ENCODE peak calls at places on chromosomes 13 and 19, in eight cellular contexts. D, X, J, B, P, V, I and Z are unnamed samples. For H3K4me1, the result is how much of the 10 kb centered on the place peaks cover.

GRCh38 chr13:42525035-42525504 is 48.9 kb upstream of the TNFSF11 start:
- DNase-seq in D (no peak), X (no peak), J (peak), B (peak), P (no peak), V (no peak), I (no peak), Z (no peak)

GRCh38 chr19:30001794-30002193 is 59.8 kb downstream of the URI1 start:
- DNase-seq in D (no peak), X (no peak), J (peak), B (no peak), P (no peak), V (no peak), I (no peak), Z (no peak)

GRCh38 chr19:32351807-32352630 is 6.6 kb downstream of the ZNF507 start:
- DNase-seq in D (no peak), X (no peak), J (no peak), B (peak), P (no peak), V (no peak), I (no peak), Z (no peak)

GRCh38 chr13:114130708-114131580 is 1.5 kb downstream of the RASA3 start:
- DNase-seq in D (peak), X (no peak), J (peak), B (peak), P (peak), V (no peak), I (peak), Z (no peak)

GRCh38 chr19:17243854-17244617 is 1.7 kb downstream of the NR2F6 start:
- DNase-seq in D (no peak), X (no peak), J (peak), B (peak), P (peak), V (no peak), I (peak), Z (peak)

GRCh38 chr19:35495107-35496064 is 5.1 kb upstream of the KRTDAP start:
- DNase-seq in D (peak), X (peak), J (peak), B (peak), P (peak), V (no peak), I (peak), Z (peak)

GRCh38 chr13:51873419-51873818 is 11.7 kb downstream of the CCDC70 start:
- DNase-seq in D (no peak), X (no peak), J (no peak), B (no peak), P (no peak), V (no peak), I (no peak), Z (no peak)

GRCh38 chr13:101691326-101691725 is 238.9 kb downstream of the ITGBL1 start:
- DNase-seq in D (no peak), X (no peak), J (no peak), B (peak), P (no peak), V (no peak), I (no peak), Z (no peak)

GRCh38 chr13:97275265-97275664 is 53.1 kb downstream of the MBNL2 start:
- DNase-seq in D (no peak), X (no peak), J (peak), B (peak), P (no peak), V (no peak), I (no peak), Z (no peak)

GRCh38 chr19:10226376-10227214 is 4.5 kb downstream of the S1PR2 start:
- DNase-seq in D (no peak), X (no peak), J (no peak), B (peak), P (peak), V (no peak), I (peak), Z (peak)

GRCh38 chr19:48596679-48597465 is 9.7 kb upstream of the SPACA4 start:
- DNase-seq in D (no peak), X (no peak), J (no peak), B (no peak), P (no peak), V (no peak), I (no peak), Z (no peak)
- H3K4me3 ChIP-seq in D (no peak), X (no peak), J (no peak), B (no peak), P (no peak), V (no peak), I (no peak), Z (no peak)

DNA sequence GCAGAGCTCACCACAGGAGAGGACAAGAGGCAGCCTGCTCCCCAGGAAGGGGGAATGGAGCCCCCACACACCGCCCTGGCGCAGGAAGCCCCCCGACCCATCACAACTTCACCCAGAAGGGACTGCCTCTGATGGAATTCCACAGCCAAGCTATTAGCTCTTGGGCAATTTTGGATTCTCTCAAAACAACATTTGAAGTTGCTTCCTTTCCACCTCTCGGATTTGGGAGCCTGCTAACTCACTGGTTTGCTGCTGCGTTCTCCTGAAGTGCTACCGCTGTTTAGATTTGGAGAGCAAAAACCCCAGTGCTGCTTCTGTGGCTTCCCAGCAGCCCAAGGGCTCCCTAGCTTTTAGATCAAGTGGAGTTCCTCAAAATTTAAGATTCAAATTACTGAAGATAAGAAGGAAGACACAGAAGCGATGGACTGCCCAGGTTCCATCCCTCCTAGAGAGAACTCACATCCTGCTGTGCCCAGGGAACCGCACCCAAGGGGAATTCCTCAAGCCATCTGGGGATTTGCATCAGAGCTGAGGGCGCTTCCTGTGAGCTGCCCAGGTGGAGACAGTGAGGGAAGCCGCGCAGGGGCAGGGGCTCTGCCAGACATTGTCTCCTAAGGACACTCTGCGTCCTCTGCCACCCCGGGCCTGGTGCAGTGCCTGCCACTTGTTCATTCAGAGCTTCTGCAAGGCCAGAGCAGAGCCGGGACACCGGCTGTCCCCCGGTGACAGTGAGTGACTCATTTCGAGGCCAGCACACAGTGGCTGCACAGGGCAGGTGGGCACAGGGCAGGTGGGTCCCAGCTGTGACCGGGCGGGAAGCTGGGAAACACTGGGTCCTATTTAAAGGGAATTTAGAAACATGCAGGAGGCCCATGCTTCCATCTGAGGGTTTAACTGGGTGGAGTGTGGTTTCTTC is 45.5 kb downstream of the COL4A1 start:
- DNase-seq in D (no peak), X (no peak), J (no peak), B (no peak), P (no peak), V (no peak), I (no peak), Z (no peak)
- H3K4me1 ChIP-seq in D (under half), X (under half), J (under half), B (under half), P (half or more), V (half or more), I (under half), Z (under half)

GRCh38 chr13:73602295-73602694 is 531.9 kb downstream of the KLF12 start:
- DNase-seq in D (no peak), X (no peak), J (no peak), B (peak), P (no peak), V (no peak), I (no peak), Z (no peak)

GRCh38 chr13:73601708-73602107 is 532.5 kb downstream of the KLF12 start:
- DNase-seq in D (no peak), X (no peak), J (no peak), B (no peak), P (no peak), V (no peak), I (no peak), Z (no peak)

GRCh38 chr13:73596382-73596781 is 537.6 kb downstream of the KLF5 start:
- DNase-seq in D (no peak), X (no peak), J (no peak), B (no peak), P (no peak), V (no peak), I (no peak), Z (no peak)

GRCh38 chr13:73599232-73600128 is 534.7 kb downstream of the KLF12 start:
- DNase-seq in D (no peak), X (no peak), J (no peak), B (no peak), P (no peak), V (no peak), I (no peak), Z (no peak)

GRCh38 chr13:73598021-73598712 is 536.0 kb downstream of the KLF12 start:
- DNase-seq in D (no peak), X (no peak), J (peak), B (peak), P (no peak), V (no peak), I (no peak), Z (no peak)
- H3K27ac ChIP-seq in D (no peak), X (no peak), J (peak), B (no peak), P (no peak), V (no peak), I (no peak), Z (no peak)

GRCh38 chr19:13741893-13742292 is 22.4 kb upstream of the MRI1 start:
- DNase-seq in D (no peak), X (no peak), J (no peak), B (no peak), P (no peak), V (no peak), I (no peak), Z (no peak)
- H3K4me3 ChIP-seq in D (no peak), X (no peak), J (no peak), B (no peak), P (no peak), V (no peak), I (no peak), Z (no peak)

GRCh38 chr19:7216373-7216902 is 77.8 kb downstream of the INSR start:
- DNase-seq in D (no peak), X (no peak), J (no peak), B (no peak), P (no peak), V (no peak), I (no peak), Z (no peak)

GRCh38 chr19:7214329-7215089 is 79.7 kb downstream of the INSR start:
- DNase-seq in D (no peak), X (no peak), J (no peak), B (no peak), P (no peak), V (no peak), I (no peak), Z (no peak)

GRCh38 chr19:7215176-7215575 is 79.0 kb downstream of the INSR start:
- DNase-seq in D (no peak), X (no peak), J (no peak), B (no peak), P (no peak), V (no peak), I (no peak), Z (no peak)

GRCh38 chr19:7223429-7223828 is 70.8 kb downstream of the INSR start:
- DNase-seq in D (no peak), X (no peak), J (no peak), B (no peak), P (no peak), V (no peak), I (no peak), Z (no peak)

GRCh38 chr19:7219056-7219455 is 75.2 kb downstream of the INSR start:
- DNase-seq in D (no peak), X (no peak), J (no peak), B (no peak), P (no peak), V (no peak), I (no peak), Z (no peak)
- H3K4me1 ChIP-seq in D (under half), X (under half), J (under half), B (under half), P (under half), V (under half), I (under half), Z (under half)

DNA sequence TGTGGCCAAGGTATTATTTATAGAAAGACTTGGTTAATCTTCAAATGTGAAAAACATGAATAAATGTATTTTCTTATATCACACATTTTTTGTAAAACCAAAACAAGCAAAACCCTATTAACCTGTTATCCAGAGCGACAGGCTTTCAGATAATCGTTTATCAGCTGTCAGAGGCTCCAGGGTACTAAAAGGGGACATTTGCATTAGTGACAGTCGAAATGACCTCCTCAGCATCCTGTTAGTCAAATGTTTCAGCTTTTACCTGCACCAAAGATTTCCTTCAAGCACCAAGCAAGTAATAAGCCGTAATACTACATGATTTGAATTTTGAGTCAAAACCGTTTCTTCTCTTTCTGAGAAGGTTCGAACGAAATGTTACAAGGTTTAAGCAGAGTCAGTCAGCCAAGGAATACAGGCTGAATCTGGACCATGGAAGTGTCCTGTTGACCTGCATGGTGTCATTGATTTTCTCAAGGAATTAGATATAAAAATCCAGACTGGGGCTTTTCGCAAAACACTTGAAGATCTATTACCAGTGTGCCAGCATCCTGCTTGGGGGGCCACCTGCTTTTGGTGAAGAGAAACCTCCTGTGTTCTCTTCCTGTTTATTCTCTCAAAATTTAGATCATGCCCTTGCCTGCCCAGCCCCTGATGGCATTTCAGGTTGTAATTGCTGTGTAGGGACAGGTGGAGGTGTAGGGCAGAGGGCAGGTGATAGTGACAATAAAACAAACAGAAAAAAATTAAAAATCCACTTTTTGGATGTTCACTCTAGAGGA is 11.3 kb upstream of the RFC3 start:
- DNase-seq in D (no peak), X (no peak), J (no peak), B (no peak), P (no peak), V (no peak), I (no peak), Z (no peak)
- H3K27ac ChIP-seq in D (no peak), X (no peak), J (no peak), B (no peak), P (no peak), V (no peak), I (no peak), Z (no peak)

GRCh38 chr19:48395170-48395455 is 1.6 kb downstream of the GRIN2D start:
- DNase-seq in D (no peak), X (no peak), J (no peak), B (no peak), P (no peak), V (no peak), I (no peak), Z (no peak)

GRCh38 chr19:48393196-48393558 is 291 bp upstream of the GRIN2D start:
- DNase-seq in D (no peak), X (no peak), J (peak), B (no peak), P (no peak), V (no peak), I (no peak), Z (no peak)

GRCh38 chr19:48393559-48394330 is at the start of gene GRIN2D:
- DNase-seq in D (no peak), X (no peak), J (peak), B (peak), P (no peak), V (no peak), I (no peak), Z (peak)

GRCh38 chr19:48395499-48395898 is 2.0 kb downstream of the GRIN2D start:
- DNase-seq in D (no peak), X (no peak), J (no peak), B (no peak), P (no peak), V (no peak), I (no peak), Z (no peak)

GRCh38 chr19:48394331-48395169 is 1.1 kb downstream of the GRIN2D start:
- DNase-seq in D (no peak), X (no peak), J (peak), B (peak), P (no peak), V (no peak), I (no peak), Z (no peak)
- H3K4me3 ChIP-seq in D (no peak), X (peak), J (peak), B (peak), P (no peak), V (no peak), I (no peak), Z (peak)

GRCh38 chr19:40717325-40717879 is 490 bp downstream of the ITPKC start:
- DNase-seq in D (no peak), X (peak), J (peak), B (no peak), P (no peak), V (no peak), I (peak), Z (peak)
- H3K4me1 ChIP-seq in D (half or more), X (under half), J (under half), B (under half), P (half or more), V (half or more), I (under half), Z (half or more)

DNA sequence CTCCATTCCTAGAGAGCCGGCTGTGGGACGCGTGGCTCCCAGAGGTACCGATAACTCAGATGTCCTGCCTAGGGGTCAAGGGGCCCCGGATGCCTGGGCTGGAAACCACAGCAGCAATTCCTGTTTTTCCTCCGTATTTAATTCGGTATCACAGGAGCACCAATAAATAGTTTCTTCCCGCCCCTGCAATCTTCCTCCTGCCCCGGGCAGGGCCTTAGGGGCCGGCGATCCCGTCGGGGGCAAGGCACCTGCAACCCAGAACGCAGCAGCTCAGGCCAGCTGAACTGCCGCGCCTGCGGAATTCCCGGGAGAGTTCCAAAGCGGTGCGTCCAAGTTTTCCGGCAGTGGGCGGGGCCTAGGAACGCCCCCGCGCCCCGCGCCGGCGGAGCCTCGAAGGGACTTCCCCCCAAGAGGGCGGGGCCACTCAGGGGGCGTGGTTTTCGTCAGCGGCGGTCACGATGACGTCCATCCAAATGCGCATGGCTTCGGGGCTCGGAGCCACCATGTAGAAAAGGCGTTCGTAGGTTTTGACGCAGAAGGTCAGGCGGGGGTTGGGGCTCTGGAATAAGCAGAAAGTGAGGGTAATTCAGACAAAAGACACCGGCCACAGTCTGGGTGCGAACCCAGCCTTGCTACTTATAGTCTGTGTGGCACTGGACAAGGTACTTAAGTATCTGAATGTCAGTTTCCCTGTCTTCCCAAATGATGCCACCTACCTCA is 9.7 kb upstream of the LYPD3 start:
- DNase-seq in D (peak), X (peak), J (peak), B (peak), P (peak), V (peak), I (peak), Z (peak)
- H3K27ac ChIP-seq in D (peak), X (peak), J (peak), B (peak), P (peak), V (peak), I (peak), Z (peak)